ENCODE peak calls at places on chromosomes 12 and 14, in eight cellular contexts. One of them, this sample, is unnamed.

GRCh38 chr12:47549258-47549657 is 156.6 kb downstream of the RPAP3 start:
- DNase-seq in amniotic epithelial cell: peak
- DNase-seq in GM23338: no peak
- DNase-seq in NCI-H774: no peak
- DNase-seq in DMS153: no peak
- DNase-seq in neural crest cell: no peak
- DNase-seq in NCI-H2081: no peak
- DNase-seq in GM10248: no peak
- DNase-seq in this sample: no peak

GRCh38 chr12:80186727-80187217 is 87.4 kb downstream of the OTOGL start:
- DNase-seq in amniotic epithelial cell: peak
- DNase-seq in GM23338: peak
- DNase-seq in NCI-H774: peak
- DNase-seq in DMS153: peak
- DNase-seq in neural crest cell: peak
- DNase-seq in NCI-H2081: peak
- DNase-seq in GM10248: peak
- DNase-seq in this sample: peak

GRCh38 chr14:85416771-85417170 is 113.2 kb upstream of the FLRT2 start:
- DNase-seq in amniotic epithelial cell: peak
- DNase-seq in GM23338: no peak
- DNase-seq in NCI-H774: no peak
- DNase-seq in DMS153: no peak
- DNase-seq in neural crest cell: no peak
- DNase-seq in NCI-H2081: no peak
- DNase-seq in GM10248: no peak
- DNase-seq in this sample: peak

GRCh38 chr14:70855486-70855885 is 46.2 kb upstream of the MAP3K9 start:
- DNase-seq in amniotic epithelial cell: no peak
- DNase-seq in GM23338: peak
- DNase-seq in NCI-H774: no peak
- DNase-seq in DMS153: no peak
- DNase-seq in neural crest cell: no peak
- DNase-seq in NCI-H2081: no peak
- DNase-seq in GM10248: no peak
- DNase-seq in this sample: no peak

GRCh38 chr12:124563401-124563800 is 4.0 kb downstream of the NCOR2 start:
- DNase-seq in amniotic epithelial cell: no peak
- DNase-seq in GM23338: no peak
- DNase-seq in NCI-H774: no peak
- DNase-seq in DMS153: no peak
- DNase-seq in neural crest cell: no peak
- DNase-seq in NCI-H2081: no peak
- DNase-seq in GM10248: no peak
- DNase-seq in this sample: no peak

GRCh38 chr12:48671231-48671856 is 10.7 kb downstream of the KANSL2 start:
- DNase-seq in amniotic epithelial cell: peak
- DNase-seq in GM23338: no peak
- DNase-seq in NCI-H774: no peak
- DNase-seq in DMS153: no peak
- DNase-seq in neural crest cell: no peak
- DNase-seq in NCI-H2081: no peak
- DNase-seq in GM10248: no peak
- DNase-seq in this sample: no peak

GRCh38 chr14:94481468-94482131 is 5.6 kb upstream of the SERPINA9 start:
- DNase-seq in amniotic epithelial cell: no peak
- DNase-seq in GM23338: no peak
- DNase-seq in NCI-H774: no peak
- DNase-seq in DMS153: no peak
- DNase-seq in neural crest cell: no peak
- DNase-seq in NCI-H2081: no peak
- DNase-seq in GM10248: no peak
- DNase-seq in this sample: no peak

GRCh38 chr12:109693160-109693559 is 20.5 kb upstream of the FAM222A start:
- DNase-seq in amniotic epithelial cell: no peak
- DNase-seq in GM23338: no peak
- DNase-seq in NCI-H774: no peak
- DNase-seq in DMS153: no peak
- DNase-seq in neural crest cell: no peak
- DNase-seq in NCI-H2081: no peak
- DNase-seq in GM10248: no peak
- DNase-seq in this sample: no peak

GRCh38 chr12:66269142-66269541 is 33.2 kb upstream of the HELB start:
- DNase-seq in amniotic epithelial cell: no peak
- DNase-seq in GM23338: no peak
- DNase-seq in NCI-H774: no peak
- DNase-seq in DMS153: no peak
- DNase-seq in neural crest cell: no peak
- DNase-seq in NCI-H2081: no peak
- DNase-seq in GM10248: no peak
- DNase-seq in this sample: no peak

GRCh38 chr14:51616724-51617409 is 34.8 kb upstream of the FRMD6 start:
- DNase-seq in amniotic epithelial cell: peak
- DNase-seq in GM23338: no peak
- DNase-seq in NCI-H774: no peak
- DNase-seq in DMS153: no peak
- DNase-seq in neural crest cell: no peak
- DNase-seq in NCI-H2081: no peak
- DNase-seq in GM10248: no peak
- DNase-seq in this sample: peak

GRCh38 chr12:113030875-113031525 is 25.5 kb upstream of the DTX1 start:
- DNase-seq in amniotic epithelial cell: peak
- DNase-seq in GM23338: peak
- DNase-seq in NCI-H774: peak
- DNase-seq in DMS153: peak
- DNase-seq in neural crest cell: peak
- DNase-seq in NCI-H2081: peak
- DNase-seq in GM10248: peak
- DNase-seq in this sample: peak

GRCh38 chr14:99247091-99247729 is 24.8 kb downstream of the BCL11B start:
- DNase-seq in amniotic epithelial cell: no peak
- DNase-seq in GM23338: peak
- DNase-seq in NCI-H774: no peak
- DNase-seq in DMS153: no peak
- DNase-seq in neural crest cell: no peak
- DNase-seq in NCI-H2081: no peak
- DNase-seq in GM10248: no peak
- DNase-seq in this sample: no peak

GRCh38 chr12:47021298-47021697 is 58.1 kb upstream of the PCED1B start:
- DNase-seq in amniotic epithelial cell: peak
- DNase-seq in GM23338: peak
- DNase-seq in NCI-H774: peak
- DNase-seq in DMS153: peak
- DNase-seq in neural crest cell: peak
- DNase-seq in NCI-H2081: peak
- DNase-seq in GM10248: peak
- DNase-seq in this sample: peak

GRCh38 chr12:124231980-124232653 is 62.8 kb upstream of the RFLNA start:
- DNase-seq in amniotic epithelial cell: no peak
- DNase-seq in GM23338: no peak
- DNase-seq in NCI-H774: peak
- DNase-seq in DMS153: peak
- DNase-seq in neural crest cell: no peak
- DNase-seq in NCI-H2081: peak
- DNase-seq in GM10248: no peak
- DNase-seq in this sample: no peak

GRCh38 chr14:93430319-93430801 is 379 bp upstream of the UNC79 start:
- DNase-seq in amniotic epithelial cell: no peak
- DNase-seq in GM23338: peak
- DNase-seq in NCI-H774: peak
- DNase-seq in DMS153: peak
- DNase-seq in neural crest cell: peak
- DNase-seq in NCI-H2081: peak
- DNase-seq in GM10248: no peak
- DNase-seq in this sample: peak

GRCh38 chr12:4910502-4911315 is 1.0 kb downstream of the KCNA1 start:
- DNase-seq in amniotic epithelial cell: no peak
- DNase-seq in GM23338: peak
- DNase-seq in NCI-H774: no peak
- DNase-seq in DMS153: no peak
- DNase-seq in neural crest cell: no peak
- DNase-seq in NCI-H2081: peak
- DNase-seq in GM10248: peak
- DNase-seq in this sample: no peak

GRCh38 chr12:109775172-109775881 is 57.9 kb downstream of the TRPV4 start:
- DNase-seq in amniotic epithelial cell: peak
- DNase-seq in GM23338: peak
- DNase-seq in NCI-H774: peak
- DNase-seq in DMS153: peak
- DNase-seq in neural crest cell: peak
- DNase-seq in NCI-H2081: peak
- DNase-seq in GM10248: peak
- DNase-seq in this sample: peak

GRCh38 chr14:33357225-33358010 is 418.7 kb downstream of the NPAS3 start:
- DNase-seq in amniotic epithelial cell: no peak
- DNase-seq in GM23338: no peak
- DNase-seq in NCI-H774: peak
- DNase-seq in DMS153: peak
- DNase-seq in neural crest cell: no peak
- DNase-seq in NCI-H2081: peak
- DNase-seq in GM10248: no peak
- DNase-seq in this sample: no peak

GRCh38 chr14:81582420-81582819 is 48.8 kb upstream of the SEL1L start:
- DNase-seq in amniotic epithelial cell: no peak
- DNase-seq in GM23338: no peak
- DNase-seq in NCI-H774: no peak
- DNase-seq in DMS153: no peak
- DNase-seq in neural crest cell: no peak
- DNase-seq in NCI-H2081: no peak
- DNase-seq in GM10248: no peak
- DNase-seq in this sample: no peak

GRCh38 chr12:71683633-71684032 is 2.2 kb upstream of the TMEM19 start:
- DNase-seq in amniotic epithelial cell: no peak
- DNase-seq in GM23338: no peak
- DNase-seq in NCI-H774: no peak
- DNase-seq in DMS153: no peak
- DNase-seq in neural crest cell: no peak
- DNase-seq in NCI-H2081: no peak
- DNase-seq in GM10248: no peak
- DNase-seq in this sample: no peak

GRCh38 chr12:41564816-41565215 is 376.7 kb downstream of the PDZRN4 start:
- DNase-seq in amniotic epithelial cell: no peak
- DNase-seq in GM23338: no peak
- DNase-seq in NCI-H774: no peak
- DNase-seq in DMS153: no peak
- DNase-seq in neural crest cell: no peak
- DNase-seq in NCI-H2081: no peak
- DNase-seq in GM10248: no peak
- DNase-seq in this sample: no peak

GRCh38 chr12:26177303-26177702 is 18.1 kb upstream of the SSPN start:
- DNase-seq in amniotic epithelial cell: no peak
- DNase-seq in GM23338: no peak
- DNase-seq in NCI-H774: no peak
- DNase-seq in DMS153: no peak
- DNase-seq in neural crest cell: no peak
- DNase-seq in NCI-H2081: no peak
- DNase-seq in GM10248: peak
- DNase-seq in this sample: no peak

GRCh38 chr12:27244680-27245005 is 557 bp downstream of the STK38L start:
- DNase-seq in amniotic epithelial cell: peak
- DNase-seq in GM23338: no peak
- DNase-seq in NCI-H774: no peak
- DNase-seq in DMS153: no peak
- DNase-seq in neural crest cell: no peak
- DNase-seq in NCI-H2081: no peak
- DNase-seq in GM10248: no peak
- DNase-seq in this sample: peak

GRCh38 chr12:111066744-111067437 is 146.5 kb upstream of the MYL2 start:
- DNase-seq in amniotic epithelial cell: no peak
- DNase-seq in GM23338: peak
- DNase-seq in NCI-H774: no peak
- DNase-seq in DMS153: no peak
- DNase-seq in neural crest cell: no peak
- DNase-seq in NCI-H2081: no peak
- DNase-seq in GM10248: no peak
- DNase-seq in this sample: no peak

GRCh38 chr14:70515796-70516195 is 19.0 kb downstream of the ADAM20 start:
- DNase-seq in amniotic epithelial cell: no peak
- DNase-seq in GM23338: no peak
- DNase-seq in NCI-H774: no peak
- DNase-seq in DMS153: no peak
- DNase-seq in neural crest cell: no peak
- DNase-seq in NCI-H2081: no peak
- DNase-seq in GM10248: no peak
- DNase-seq in this sample: no peak

GRCh38 chr12:6821674-6822433 is at the start of gene GPR162:
- DNase-seq in amniotic epithelial cell: peak
- DNase-seq in GM23338: peak
- DNase-seq in NCI-H774: peak
- DNase-seq in DMS153: peak
- DNase-seq in neural crest cell: peak
- DNase-seq in NCI-H2081: peak
- DNase-seq in GM10248: no peak
- DNase-seq in this sample: peak

GRCh38 chr12:44295958-44296623 is 460.2 kb downstream of the TMEM117 start:
- DNase-seq in amniotic epithelial cell: no peak
- DNase-seq in GM23338: no peak
- DNase-seq in NCI-H774: no peak
- DNase-seq in DMS153: no peak
- DNase-seq in neural crest cell: no peak
- DNase-seq in NCI-H2081: no peak
- DNase-seq in GM10248: no peak
- DNase-seq in this sample: no peak

GRCh38 chr14:20873370-20874177 is 17.6 kb upstream of the RNASE3 start:
- DNase-seq in amniotic epithelial cell: peak
- DNase-seq in GM23338: peak
- DNase-seq in NCI-H774: peak
- DNase-seq in DMS153: no peak
- DNase-seq in neural crest cell: peak
- DNase-seq in NCI-H2081: peak
- DNase-seq in GM10248: peak
- DNase-seq in this sample: peak

GRCh38 chr12:115763376-115763775 is 514.1 kb downstream of the MED13L start:
- DNase-seq in amniotic epithelial cell: no peak
- DNase-seq in GM23338: no peak
- DNase-seq in NCI-H774: no peak
- DNase-seq in DMS153: no peak
- DNase-seq in neural crest cell: no peak
- DNase-seq in NCI-H2081: no peak
- DNase-seq in GM10248: no peak
- DNase-seq in this sample: no peak

GRCh38 chr14:61472025-61472672 is 150.8 kb downstream of the PRKCH start:
- DNase-seq in amniotic epithelial cell: peak
- DNase-seq in GM23338: no peak
- DNase-seq in NCI-H774: no peak
- DNase-seq in DMS153: no peak
- DNase-seq in neural crest cell: no peak
- DNase-seq in NCI-H2081: no peak
- DNase-seq in GM10248: no peak
- DNase-seq in this sample: peak

GRCh38 chr12:123034865-123035264 is 54.4 kb downstream of the ARL6IP4 start:
- DNase-seq in amniotic epithelial cell: peak
- DNase-seq in GM23338: no peak
- DNase-seq in NCI-H774: no peak
- DNase-seq in DMS153: no peak
- DNase-seq in neural crest cell: no peak
- DNase-seq in NCI-H2081: no peak
- DNase-seq in GM10248: no peak
- DNase-seq in this sample: peak

GRCh38 chr12:109822951-109823411 is 10.2 kb downstream of the TRPV4 start:
- DNase-seq in amniotic epithelial cell: no peak
- DNase-seq in GM23338: no peak
- DNase-seq in NCI-H774: no peak
- DNase-seq in DMS153: no peak
- DNase-seq in neural crest cell: no peak
- DNase-seq in NCI-H2081: no peak
- DNase-seq in GM10248: no peak
- DNase-seq in this sample: no peak

GRCh38 chr12:42447371-42447786 is 121.4 kb downstream of the PPHLN1 start:
- DNase-seq in amniotic epithelial cell: no peak
- DNase-seq in GM23338: no peak
- DNase-seq in NCI-H774: no peak
- DNase-seq in DMS153: no peak
- DNase-seq in neural crest cell: no peak
- DNase-seq in NCI-H2081: no peak
- DNase-seq in GM10248: no peak
- DNase-seq in this sample: peak

GRCh38 chr14:20757963-20758362 is 10.2 kb upstream of the EDDM3B start:
- DNase-seq in amniotic epithelial cell: no peak
- DNase-seq in GM23338: peak
- DNase-seq in NCI-H774: no peak
- DNase-seq in DMS153: no peak
- DNase-seq in neural crest cell: no peak
- DNase-seq in NCI-H2081: no peak
- DNase-seq in GM10248: peak
- DNase-seq in this sample: no peak